ENCODE peak calls at places on chromosomes 2 and 18, in ten cellular contexts. One of them, this sample, is unnamed.

GRCh38 chr2:231162036-231162345 is 36.4 kb upstream of the ARMC9 start:
- DNase-seq in activated T-cell treated with anti-CD3 and anti-CD28 coated beads for 1 hour: no peak
- DNase-seq in Calu3: no peak
- DNase-seq in NCI-H2029 treated with DMSO at 0.1 percent for 48 hours: no peak
- DNase-seq in neural crest cell: no peak
- DNase-seq in germinal center: no peak
- DNase-seq in H9: no peak
- DNase-seq in NCI-H1417: no peak
- DNase-seq in 8988T: no peak
- DNase-seq in A549: peak
- DNase-seq in this sample: no peak

GRCh38 chr18:48238636-48239035 is 170.5 kb downstream of the ZBTB7C start:
- DNase-seq in NCI-H1417: no peak
- DNase-seq in germinal center: no peak
- DNase-seq in 8988T: no peak
- DNase-seq in Calu3: no peak
- DNase-seq in A549: no peak
- DNase-seq in H9: no peak
- DNase-seq in activated T-cell treated with anti-CD3 and anti-CD28 coated beads for 1 hour: no peak
- DNase-seq in NCI-H2029 treated with DMSO at 0.1 percent for 48 hours: no peak
- DNase-seq in neural crest cell: no peak
- DNase-seq in this sample: peak

GRCh38 chr2:69131983-69132675 is 119.2 kb downstream of the ANTXR1 start:
- DNase-seq in H9: no peak
- DNase-seq in NCI-H2029 treated with DMSO at 0.1 percent for 48 hours: no peak
- DNase-seq in neural crest cell: no peak
- DNase-seq in NCI-H1417: no peak
- DNase-seq in germinal center: no peak
- DNase-seq in 8988T: no peak
- DNase-seq in activated T-cell treated with anti-CD3 and anti-CD28 coated beads for 1 hour: no peak
- DNase-seq in A549: no peak
- DNase-seq in Calu3: no peak
- DNase-seq in this sample: no peak

GRCh38 chr18:26479686-26480079 is 68.7 kb downstream of the KCTD1 start:
- DNase-seq in neural crest cell: no peak
- DNase-seq in H9: no peak
- DNase-seq in NCI-H2029 treated with DMSO at 0.1 percent for 48 hours: no peak
- DNase-seq in NCI-H1417: no peak
- DNase-seq in Calu3: no peak
- DNase-seq in A549: no peak
- DNase-seq in activated T-cell treated with anti-CD3 and anti-CD28 coated beads for 1 hour: no peak
- DNase-seq in germinal center: no peak
- DNase-seq in 8988T: no peak
- DNase-seq in this sample: no peak

GRCh38 chr2:101844055-101844635 is 146.6 kb downstream of the MAP4K4 start:
- DNase-seq in NCI-H2029 treated with DMSO at 0.1 percent for 48 hours: no peak
- DNase-seq in 8988T: no peak
- DNase-seq in activated T-cell treated with anti-CD3 and anti-CD28 coated beads for 1 hour: no peak
- DNase-seq in neural crest cell: no peak
- DNase-seq in Calu3: no peak
- DNase-seq in H9: no peak
- DNase-seq in A549: no peak
- DNase-seq in germinal center: no peak
- DNase-seq in NCI-H1417: no peak
- DNase-seq in this sample: no peak

GRCh38 chr2:37300578-37300977 is 24.1 kb downstream of the PRKD3 start:
- DNase-seq in germinal center: no peak
- DNase-seq in NCI-H2029 treated with DMSO at 0.1 percent for 48 hours: no peak
- DNase-seq in H9: no peak
- DNase-seq in A549: no peak
- DNase-seq in neural crest cell: no peak
- DNase-seq in 8988T: no peak
- DNase-seq in activated T-cell treated with anti-CD3 and anti-CD28 coated beads for 1 hour: no peak
- DNase-seq in Calu3: no peak
- DNase-seq in NCI-H1417: no peak
- DNase-seq in this sample: no peak

GRCh38 chr2:78077637-78078036 is 555.5 kb upstream of the LRRTM4 start:
- DNase-seq in H9: no peak
- DNase-seq in 8988T: no peak
- DNase-seq in NCI-H1417: peak
- DNase-seq in Calu3: no peak
- DNase-seq in activated T-cell treated with anti-CD3 and anti-CD28 coated beads for 1 hour: no peak
- DNase-seq in germinal center: no peak
- DNase-seq in A549: no peak
- DNase-seq in NCI-H2029 treated with DMSO at 0.1 percent for 48 hours: no peak
- DNase-seq in neural crest cell: no peak
- DNase-seq in this sample: no peak

GRCh38 chr2:68726608-68727367 is 7.8 kb upstream of the ARHGAP25 start:
- DNase-seq in H9: no peak
- DNase-seq in 8988T: no peak
- DNase-seq in Calu3: no peak
- DNase-seq in neural crest cell: no peak
- DNase-seq in NCI-H1417: no peak
- DNase-seq in A549: no peak
- DNase-seq in activated T-cell treated with anti-CD3 and anti-CD28 coated beads for 1 hour: peak
- DNase-seq in germinal center: peak
- DNase-seq in NCI-H2029 treated with DMSO at 0.1 percent for 48 hours: no peak
- DNase-seq in this sample: no peak

GRCh38 chr2:168169097-168169745 is 78.2 kb downstream of the STK39 start:
- DNase-seq in NCI-H1417: no peak
- DNase-seq in NCI-H2029 treated with DMSO at 0.1 percent for 48 hours: no peak
- DNase-seq in A549: no peak
- DNase-seq in Calu3: no peak
- DNase-seq in 8988T: no peak
- DNase-seq in activated T-cell treated with anti-CD3 and anti-CD28 coated beads for 1 hour: no peak
- DNase-seq in H9: no peak
- DNase-seq in neural crest cell: no peak
- DNase-seq in germinal center: no peak
- DNase-seq in this sample: no peak

GRCh38 chr2:70887208-70887549 is 48.5 kb upstream of the ATP6V1B1 start:
- DNase-seq in germinal center: no peak
- DNase-seq in H9: no peak
- DNase-seq in activated T-cell treated with anti-CD3 and anti-CD28 coated beads for 1 hour: no peak
- DNase-seq in NCI-H1417: no peak
- DNase-seq in A549: no peak
- DNase-seq in Calu3: no peak
- DNase-seq in neural crest cell: no peak
- DNase-seq in 8988T: no peak
- DNase-seq in NCI-H2029 treated with DMSO at 0.1 percent for 48 hours: no peak
- DNase-seq in this sample: no peak

GRCh38 chr2:167471332-167471731 is 583.1 kb downstream of the XIRP2 start:
- DNase-seq in activated T-cell treated with anti-CD3 and anti-CD28 coated beads for 1 hour: no peak
- DNase-seq in A549: no peak
- DNase-seq in H9: no peak
- DNase-seq in NCI-H1417: no peak
- DNase-seq in 8988T: no peak
- DNase-seq in neural crest cell: no peak
- DNase-seq in germinal center: no peak
- DNase-seq in Calu3: no peak
- DNase-seq in NCI-H2029 treated with DMSO at 0.1 percent for 48 hours: no peak
- DNase-seq in this sample: no peak

GRCh38 chr2:196989496-196989895 is 63.0 kb upstream of the PGAP1 start:
- DNase-seq in NCI-H2029 treated with DMSO at 0.1 percent for 48 hours: no peak
- DNase-seq in 8988T: no peak
- DNase-seq in Calu3: no peak
- DNase-seq in neural crest cell: no peak
- DNase-seq in A549: no peak
- DNase-seq in germinal center: no peak
- DNase-seq in activated T-cell treated with anti-CD3 and anti-CD28 coated beads for 1 hour: no peak
- DNase-seq in NCI-H1417: no peak
- DNase-seq in H9: no peak
- DNase-seq in this sample: no peak

GRCh38 chr18:9103488-9103887 is 989 bp downstream of the NDUFV2 start:
- DNase-seq in activated T-cell treated with anti-CD3 and anti-CD28 coated beads for 1 hour: no peak
- DNase-seq in germinal center: no peak
- DNase-seq in A549: no peak
- DNase-seq in NCI-H2029 treated with DMSO at 0.1 percent for 48 hours: peak
- DNase-seq in NCI-H1417: no peak
- DNase-seq in H9: no peak
- DNase-seq in neural crest cell: no peak
- DNase-seq in 8988T: no peak
- DNase-seq in Calu3: no peak
- DNase-seq in this sample: peak